ENCODE peak calls at places on chromosome 16, in nine cellular contexts. Z is HCT116, I is OCI-LY7, L is fibroblast of pulmonary artery, Q is upper lobe of right lung, D is mucosa of descending colon, U is HFFc6, X is body of pancreas, M is dorsolateral prefrontal cortex. C is an unnamed sample.

GRCh38 chr16:72937360-72937759 is 110.6 kb downstream of the ZFHX3 start:
- DNase-seq in D (no peak), X (no peak), Z (no peak), U (no peak), I (no peak), L (no peak), M (no peak), Q (no peak), C (no peak)

GRCh38 chr16:1057252-1057932 is 15.2 kb upstream of the SSTR5 start:
- DNase-seq in D (no peak), Q (no peak), M (peak), X (peak), Z (no peak), I (no peak), L (peak), U (no peak), C (peak)

GRCh38 chr16:88645455-88645854 is 5.4 kb downstream of the CYBA start:
- DNase-seq in Z (no peak), L (no peak), U (no peak), Q (no peak), M (no peak), X (no peak), D (no peak), I (no peak), C (no peak)

GRCh38 chr16:2919511-2920255 is 8.0 kb downstream of the FLYWCH1 start:
- DNase-seq in I (peak), D (no peak), L (peak), M (no peak), Z (peak), Q (no peak), U (peak), X (peak), C (peak)

GRCh38 chr16:59758848-59759247 is 1024.7 kb upstream of the GOT2 start:
- DNase-seq in I (no peak), Z (no peak), Q (no peak), M (no peak), L (no peak), D (no peak), X (no peak), U (no peak), C (no peak)

GRCh38 chr16:68884867-68885266 is 41.5 kb downstream of the TANGO6 start:
- DNase-seq in Z (no peak), L (peak), Q (no peak), U (no peak), M (no peak), D (no peak), X (no peak), I (no peak), C (no peak)

GRCh38 chr16:80503144-80503543 is 37.6 kb upstream of the DYNLRB2 start:
- DNase-seq in Z (no peak), D (no peak), L (no peak), I (no peak), U (no peak), Q (no peak), M (no peak), X (no peak), C (no peak)

GRCh38 chr16:86554599-86554916 is 477 bp downstream of the MTHFSD start:
- DNase-seq in Z (no peak), M (no peak), U (no peak), X (no peak), Q (no peak), L (no peak), D (no peak), I (peak), C (no peak)

GRCh38 chr16:2091722-2092620 is 43.7 kb downstream of the PKD1 start:
- DNase-seq in I (no peak), X (no peak), Z (no peak), D (peak), Q (no peak), L (no peak), U (no peak), M (no peak), C (no peak)

GRCh38 chr16:84423416-84423837 is 55.1 kb downstream of the ATP2C2 start:
- DNase-seq in I (peak), D (no peak), Q (peak), X (no peak), L (peak), Z (peak), U (peak), M (no peak), C (no peak)

GRCh38 chr16:25106567-25107465 is 4.7 kb upstream of the LCMT1 start:
- DNase-seq in U (peak), Z (peak), L (peak), I (no peak), D (peak), X (peak), Q (peak), M (peak), C (peak)

GRCh38 chr16:12158428-12158827 is 181.9 kb downstream of the SNX29 start:
- DNase-seq in I (no peak), Z (no peak), Q (peak), U (peak), X (no peak), L (peak), M (no peak), D (no peak), C (no peak)

GRCh38 chr16:29806096-29806579 is at the start of gene MAZ:
- DNase-seq in U (peak), L (peak), Q (no peak), X (no peak), Z (peak), I (peak), M (no peak), D (no peak), C (no peak)

GRCh38 chr16:23119570-23119969 is 29.7 kb downstream of the USP31 start:
- DNase-seq in Q (no peak), L (peak), Z (no peak), M (no peak), X (no peak), I (no peak), D (no peak), U (peak), C (no peak)

GRCh38 chr16:79347176-79347715 is 253.3 kb downstream of the MAF start:
- DNase-seq in D (no peak), L (no peak), Q (no peak), M (no peak), U (no peak), X (no peak), I (no peak), Z (no peak), C (no peak)

GRCh38 chr16:28925386-28926228 is 569 bp upstream of the RABEP2 start:
- DNase-seq in X (peak), Z (peak), L (peak), Q (no peak), M (no peak), D (peak), I (peak), U (peak), C (peak)

GRCh38 chr16:47732122-47732805 is 271.1 kb downstream of the PHKB start:
- DNase-seq in D (no peak), Q (no peak), I (no peak), U (peak), Z (peak), X (no peak), L (peak), M (no peak), C (peak)

GRCh38 chr16:87713469-87714229 is 52.1 kb downstream of the KLHDC4 start:
- DNase-seq in Z (no peak), D (no peak), Q (no peak), U (no peak), M (no peak), I (peak), L (no peak), X (no peak), C (peak)

DNA sequence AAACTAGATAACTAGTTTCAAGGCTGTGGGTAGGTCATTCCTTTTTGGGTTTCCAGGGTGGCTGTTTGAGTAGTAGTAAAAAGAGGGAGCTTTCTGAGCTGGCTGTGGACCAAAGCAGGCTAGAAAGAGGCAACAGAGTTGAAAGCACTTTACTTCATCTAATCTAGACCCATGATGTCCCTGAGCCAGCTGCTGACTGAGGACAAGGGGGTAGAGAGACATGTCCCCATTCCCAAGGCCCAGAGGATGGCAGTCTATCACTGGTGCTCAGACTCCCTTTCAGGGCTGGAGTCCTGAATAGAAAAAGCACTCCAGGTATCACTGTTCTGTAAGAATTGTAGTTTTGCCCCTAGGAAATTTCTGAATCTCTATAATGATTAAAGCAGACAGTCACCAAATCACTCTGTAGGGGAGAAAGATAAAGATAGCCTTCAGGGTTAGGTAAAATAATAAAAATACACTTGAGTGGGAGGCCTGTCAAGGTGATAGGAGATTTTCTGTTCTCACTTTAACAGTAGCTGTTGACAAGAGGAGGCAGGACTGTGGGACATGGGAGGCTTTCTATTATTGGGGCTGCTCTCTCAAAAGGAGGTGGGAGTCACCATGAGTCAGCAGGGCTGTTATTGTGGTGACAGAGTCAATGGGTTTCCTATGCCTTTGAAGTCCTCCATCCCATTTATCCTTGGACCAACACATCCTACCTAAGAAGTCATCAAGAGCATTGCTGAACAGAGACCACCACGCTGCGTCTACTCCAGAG is 190.2 kb upstream of the MPHOSPH6 start:
- DNase-seq in U (no peak), M (no peak), D (no peak), Z (no peak), Q (no peak), I (no peak), L (no peak), X (no peak), C (no peak)
- TF ChIP-seq CTCF in U (no peak), M (no peak), D (no peak), Z (no peak), Q (no peak), I (no peak), L (no peak), X (no peak), C (no peak)

GRCh38 chr16:71431991-71432390 is 9.9 kb downstream of the TLE7 start:
- DNase-seq in I (no peak), Z (no peak), L (no peak), M (no peak), X (no peak), D (no peak), U (no peak), Q (no peak), C (no peak)
- TF ChIP-seq CTCF in I (no peak), Z (no peak), L (no peak), M (no peak), X (no peak), D (no peak), U (no peak), Q (no peak), C (no peak)

DNA sequence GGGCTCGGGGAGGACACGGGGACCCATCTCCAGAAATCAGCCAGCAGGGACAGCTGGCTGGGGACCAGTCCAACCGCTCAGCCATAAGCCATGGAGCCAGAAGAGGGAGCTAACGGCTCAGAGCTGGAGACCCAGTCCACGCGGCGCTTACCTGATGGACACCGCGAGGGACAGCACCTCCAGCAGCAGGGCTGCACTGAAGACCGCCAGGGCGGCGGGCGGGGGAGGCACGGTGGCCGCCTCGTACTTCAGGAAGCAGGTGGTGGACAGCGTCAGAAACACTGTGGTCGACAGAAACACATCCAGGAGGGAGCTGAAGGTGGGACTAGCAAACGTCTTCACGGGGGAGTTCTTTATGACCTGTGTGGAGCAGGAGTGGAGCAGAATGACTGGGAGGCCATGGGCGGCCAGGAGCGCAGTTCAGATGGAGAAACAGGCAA is 102.6 kb upstream of the CREBBP start:
- DNase-seq in L (peak), X (peak), I (no peak), M (peak), Q (peak), U (peak), D (peak), Z (peak), C (peak)
- TF ChIP-seq CTCF in L (peak), X (peak), I (peak), M (peak), Q (peak), U (peak), D (peak), Z (peak), C (peak)

GRCh38 chr16:83402160-83402794 is 405.5 kb upstream of the HSBP1 start:
- DNase-seq in Q (no peak), M (no peak), X (no peak), U (peak), I (no peak), Z (no peak), L (no peak), D (no peak), C (peak)
- TF ChIP-seq CTCF in Q (no peak), M (no peak), X (no peak), U (peak), I (peak), Z (peak), L (no peak), D (no peak), C (no peak)

GRCh38 chr16:65698943-65699342 is 577.1 kb upstream of the CDH11 start:
- DNase-seq in I (no peak), Q (no peak), M (no peak), U (no peak), X (no peak), D (no peak), L (peak), Z (no peak), C (no peak)

GRCh38 chr16:65702707-65703402 is 581.0 kb upstream of the CDH11 start:
- DNase-seq in M (no peak), U (no peak), Z (no peak), L (no peak), I (no peak), D (no peak), X (no peak), Q (no peak), C (no peak)

GRCh38 chr16:65710107-65710506 is 588.2 kb upstream of the CDH11 start:
- DNase-seq in M (no peak), L (no peak), U (no peak), Q (no peak), D (no peak), I (no peak), X (no peak), Z (no peak), C (no peak)

GRCh38 chr16:65700599-65700998 is 578.7 kb upstream of the CDH11 start:
- DNase-seq in Q (no peak), M (no peak), Z (no peak), I (no peak), X (no peak), D (no peak), L (peak), U (no peak), C (no peak)

GRCh38 chr16:65704866-65705265 is 583.0 kb upstream of the CDH11 start:
- DNase-seq in I (no peak), L (no peak), M (no peak), X (no peak), Q (no peak), U (no peak), D (no peak), Z (no peak), C (no peak)
- TF ChIP-seq CTCF in I (peak), L (peak), M (no peak), X (no peak), Q (no peak), U (peak), D (no peak), Z (peak), C (no peak)

GRCh38 chr16:66266436-66267286 is 99.8 kb upstream of the CDH5 start:
- DNase-seq in Z (no peak), I (no peak), L (peak), X (no peak), M (no peak), U (peak), D (peak), Q (peak), C (no peak)
- TF ChIP-seq CTCF in Z (no peak), I (no peak), L (no peak), X (no peak), M (no peak), U (no peak), D (no peak), Q (no peak), C (no peak)